ENCODE peak calls at places on chromosome 17, in six cellular contexts. B, D, Z, S, O and X are unnamed samples.

GRCh38 chr17:14738652-14738988 is 437.7 kb downstream of the HS3ST3B1 start:
- DNase-seq in B (no peak), D (no peak), Z (no peak), S (no peak), O (no peak), X (no peak)

GRCh38 chr17:3944485-3945388 is 19.5 kb downstream of the ATP2A3 start:
- DNase-seq in B (peak), D (peak), Z (no peak), S (peak), O (no peak), X (peak)

GRCh38 chr17:37360632-37361031 is 15.2 kb upstream of the C17orf78 start:
- DNase-seq in B (peak), D (no peak), Z (no peak), S (no peak), O (no peak), X (no peak)

GRCh38 chr17:9941305-9941704 is 36.2 kb upstream of the RCVRN start:
- DNase-seq in B (no peak), D (no peak), Z (no peak), S (no peak), O (no peak), X (no peak)

GRCh38 chr17:7173687-7174602 is 5.2 kb downstream of the ASGR1 start:
- DNase-seq in B (no peak), D (peak), Z (peak), S (peak), O (peak), X (peak)

GRCh38 chr17:8144401-8145295 is 7.6 kb downstream of the PER1 start:
- DNase-seq in B (no peak), D (no peak), Z (peak), S (no peak), O (no peak), X (no peak)

GRCh38 chr17:82370471-82371332 is 863 bp upstream of the UTS2R start:
- DNase-seq in B (peak), D (no peak), Z (no peak), S (no peak), O (no peak), X (no peak)

GRCh38 chr17:3602499-3602898 is 6.7 kb downstream of the TRPV1 start:
- DNase-seq in B (peak), D (no peak), Z (no peak), S (peak), O (no peak), X (no peak)

GRCh38 chr17:43900858-43901754 is 6.2 kb downstream of the MPP2 start:
- DNase-seq in B (no peak), D (no peak), Z (no peak), S (no peak), O (no peak), X (no peak)

GRCh38 chr17:39150104-39150634 is 1.3 kb downstream of the PLXDC1 start:
- DNase-seq in B (no peak), D (no peak), Z (no peak), S (no peak), O (no peak), X (no peak)

GRCh38 chr17:55577011-55577586 is 65.8 kb upstream of the SMIM36 start:
- DNase-seq in B (peak), D (peak), Z (peak), S (no peak), O (peak), X (no peak)

GRCh38 chr17:81667754-81668153 is 1.2 kb downstream of the CCDC137 start:
- DNase-seq in B (no peak), D (no peak), Z (peak), S (peak), O (no peak), X (no peak)

GRCh38 chr17:83180264-83180995 is 101.0 kb downstream of the METRNL start:
- DNase-seq in B (no peak), D (no peak), Z (peak), S (peak), O (no peak), X (no peak)

GRCh38 chr17:40621558-40621957 is 26.1 kb downstream of the SMARCE1 start:
- DNase-seq in B (peak), D (no peak), Z (no peak), S (no peak), O (no peak), X (no peak)

GRCh38 chr17:73290399-73291259 is 21.2 kb downstream of the CDC42EP4 start:
- DNase-seq in B (no peak), D (no peak), Z (no peak), S (no peak), O (no peak), X (no peak)

GRCh38 chr17:80632046-80632581 is 87.5 kb downstream of the RPTOR start:
- DNase-seq in B (no peak), D (no peak), Z (no peak), S (no peak), O (no peak), X (no peak)

GRCh38 chr17:41307647-41308046 is 1.5 kb downstream of the KRTAP16-1 start:
- DNase-seq in B (peak), D (no peak), Z (no peak), S (no peak), O (no peak), X (no peak)

GRCh38 chr17:37792787-37793186 is 47.9 kb upstream of the HNF1B start:
- DNase-seq in B (no peak), D (no peak), Z (no peak), S (no peak), O (no peak), X (no peak)

GRCh38 chr17:33595783-33596182 is 302.7 kb upstream of the ASIC2 start:
- DNase-seq in B (no peak), D (no peak), Z (no peak), S (no peak), O (no peak), X (no peak)

GRCh38 chr17:82392209-82392920 is 20.8 kb downstream of the UTS2R start:
- DNase-seq in B (no peak), D (no peak), Z (no peak), S (no peak), O (no peak), X (no peak)

GRCh38 chr17:6455321-6455705 is 11.1 kb downstream of the PIMREG start:
- DNase-seq in B (no peak), D (peak), Z (no peak), S (peak), O (no peak), X (peak)

GRCh38 chr17:37755455-37755854 is 10.6 kb upstream of the HNF1B start:
- DNase-seq in B (no peak), D (no peak), Z (no peak), S (no peak), O (no peak), X (no peak)

GRCh38 chr17:68512967-68513474 is 791 bp downstream of the PRKAR1A start:
- DNase-seq in B (peak), D (no peak), Z (peak), S (no peak), O (no peak), X (no peak)

GRCh38 chr17:29117440-29117753 is 62.8 kb downstream of the MYO18A start:
- DNase-seq in B (no peak), D (no peak), Z (no peak), S (no peak), O (no peak), X (no peak)
- TF ChIP-seq CTCF in B (no peak), D (peak), Z (no peak), S (peak), O (no peak), X (peak)

DNA sequence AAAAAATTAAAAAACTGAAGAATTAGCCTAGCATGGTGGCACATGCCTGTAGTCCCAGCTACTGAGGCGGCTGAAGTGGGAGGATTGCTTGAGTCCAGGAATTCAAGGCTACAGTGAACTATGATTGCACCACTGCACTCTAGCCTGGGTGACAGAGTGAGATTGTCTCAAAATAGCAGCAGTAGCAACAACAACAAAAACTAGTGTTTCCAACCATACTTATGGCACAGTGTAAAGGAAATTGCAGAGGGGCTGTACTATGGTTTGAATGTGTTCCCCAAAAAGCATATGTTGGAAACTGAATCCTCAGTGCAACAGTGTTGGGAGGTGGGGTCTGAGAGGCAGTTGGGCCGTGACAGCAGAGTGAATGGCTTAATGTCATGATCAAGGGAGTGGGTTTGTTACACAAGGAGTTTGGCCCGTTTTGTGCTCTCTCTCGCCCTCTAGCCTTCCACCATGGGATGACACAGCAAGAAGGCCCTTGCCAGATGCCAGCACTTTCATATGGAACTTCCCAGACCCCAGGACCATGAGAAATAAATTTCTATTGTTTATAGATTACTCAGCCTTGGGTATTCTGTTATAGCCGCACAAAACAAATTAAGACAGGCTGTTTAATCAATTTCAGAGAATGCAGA is 70.0 kb downstream of the PGS1 start:
- DNase-seq in B (no peak), D (no peak), Z (no peak), S (no peak), O (no peak), X (no peak)
- TF ChIP-seq CTCF in B (peak), D (no peak), Z (no peak), S (no peak), O (no peak), X (no peak)

GRCh38 chr17:64773836-64774761 is 112.0 kb upstream of the SMURF2 start:
- DNase-seq in B (peak), D (no peak), Z (no peak), S (peak), O (peak), X (peak)
- TF ChIP-seq CTCF in B (peak), D (no peak), Z (no peak), S (peak), O (no peak), X (no peak)

GRCh38 chr17:77400445-77400870 is 259.7 kb downstream of the SEC14L1 start:
- DNase-seq in B (no peak), D (peak), Z (no peak), S (peak), O (no peak), X (peak)
- TF ChIP-seq CTCF in B (peak), D (peak), Z (no peak), S (no peak), O (no peak), X (peak)

GRCh38 chr17:50182783-50183438 is 17.1 kb downstream of the SGCA start:
- DNase-seq in B (peak), D (no peak), Z (no peak), S (no peak), O (no peak), X (no peak)

GRCh38 chr17:50183439-50184001 is 17.7 kb downstream of the SGCA start:
- DNase-seq in B (peak), D (no peak), Z (no peak), S (no peak), O (no peak), X (no peak)

GRCh38 chr17:50184057-50184456 is 17.4 kb downstream of the COL1A1 start:
- DNase-seq in B (peak), D (no peak), Z (no peak), S (no peak), O (no peak), X (no peak)

GRCh38 chr17:50185724-50186545 is 15.5 kb downstream of the COL1A1 start:
- DNase-seq in B (peak), D (no peak), Z (no peak), S (no peak), O (no peak), X (no peak)

GRCh38 chr17:50184611-50185398 is 16.6 kb downstream of the COL1A1 start:
- DNase-seq in B (peak), D (no peak), Z (peak), S (no peak), O (no peak), X (no peak)
- TF ChIP-seq CTCF in B (no peak), D (no peak), Z (no peak), S (no peak), O (no peak), X (no peak)

DNA sequence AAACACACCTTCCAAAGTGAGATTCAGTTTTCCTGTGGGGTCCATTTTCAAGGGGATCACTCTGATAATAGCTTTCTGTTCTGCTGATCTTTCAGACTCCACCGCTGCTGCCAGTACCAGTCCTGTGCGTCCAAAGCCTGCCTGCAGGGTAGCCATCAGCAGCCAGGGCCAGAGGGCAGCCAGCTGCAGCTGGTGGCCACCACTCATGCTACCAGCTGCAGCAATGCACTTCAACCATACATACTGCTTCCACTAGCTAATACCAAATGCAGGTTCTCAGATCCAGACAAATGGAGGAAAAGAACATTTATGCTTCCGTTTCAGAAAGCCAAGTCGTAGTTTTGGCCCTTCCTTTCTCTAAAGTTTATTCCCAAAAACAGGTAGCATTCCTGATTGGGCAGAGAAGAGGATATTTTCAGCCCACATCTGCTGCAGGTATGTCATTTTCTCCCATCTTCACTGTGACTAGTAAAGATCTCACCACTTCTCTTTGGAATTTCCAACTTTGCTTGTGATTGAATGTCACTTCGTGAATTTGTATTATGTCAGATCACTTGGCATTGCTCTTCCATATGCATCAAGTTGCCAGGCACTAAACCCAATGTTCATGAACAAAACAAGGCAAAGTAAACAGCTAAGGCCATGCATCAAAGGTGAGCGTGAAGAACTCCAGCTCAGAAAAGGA is 1.8 kb downstream of the RNF43 start:
- DNase-seq in B (no peak), D (no peak), Z (no peak), S (no peak), O (peak), X (peak)
- TF ChIP-seq CTCF in B (no peak), D (no peak), Z (no peak), S (no peak), O (no peak), X (no peak)

DNA sequence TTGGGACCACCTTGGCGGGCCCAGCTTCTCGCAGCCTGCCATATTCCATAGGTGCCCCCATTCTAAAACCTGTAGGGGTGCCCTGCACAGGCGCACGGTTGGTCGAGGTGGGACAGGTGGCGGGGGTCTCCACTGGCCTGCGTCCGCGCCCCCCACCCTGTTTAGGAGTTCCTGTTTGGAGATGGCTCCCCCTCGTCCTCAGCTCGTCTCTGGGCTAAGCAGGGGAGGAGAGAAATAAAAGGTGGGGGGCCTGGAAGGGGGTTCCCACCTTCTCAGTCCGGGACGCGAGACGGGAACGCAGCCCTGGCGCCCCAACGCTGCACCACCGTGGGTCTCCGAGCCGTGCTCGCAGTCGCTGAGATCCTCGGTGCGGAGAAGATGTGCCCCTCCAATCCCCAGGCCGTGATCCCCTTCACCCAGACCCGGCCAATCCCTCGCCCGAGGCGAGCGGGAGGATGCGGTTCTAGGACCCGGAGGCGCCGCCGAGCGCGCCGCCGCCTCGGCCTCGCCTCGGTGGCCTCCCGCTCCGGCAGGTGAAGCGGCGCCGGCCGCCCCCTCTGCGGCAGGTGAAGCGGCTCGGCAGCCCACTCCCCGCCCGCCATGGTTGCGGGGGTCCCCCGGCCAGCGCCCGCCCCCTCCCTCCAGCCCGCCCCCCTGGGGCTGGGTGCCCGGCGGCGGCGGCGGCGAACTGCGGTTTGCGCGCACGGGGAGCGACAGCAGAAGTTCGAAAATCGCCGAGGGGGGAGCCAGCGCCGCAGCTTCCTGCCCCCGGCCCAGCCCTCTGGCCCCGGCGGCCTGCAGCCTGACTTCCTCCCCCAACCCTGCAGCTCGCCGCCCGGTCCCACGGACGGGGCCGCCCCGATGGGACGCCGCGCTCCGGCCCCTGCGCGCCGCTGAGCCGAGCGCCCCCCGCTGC is at the start of gene FMNL1:
- DNase-seq in B (no peak), D (peak), Z (no peak), S (peak), O (no peak), X (no peak)
- TF ChIP-seq CTCF in B (no peak), D (no peak), Z (no peak), S (no peak), O (no peak), X (peak)

DNA sequence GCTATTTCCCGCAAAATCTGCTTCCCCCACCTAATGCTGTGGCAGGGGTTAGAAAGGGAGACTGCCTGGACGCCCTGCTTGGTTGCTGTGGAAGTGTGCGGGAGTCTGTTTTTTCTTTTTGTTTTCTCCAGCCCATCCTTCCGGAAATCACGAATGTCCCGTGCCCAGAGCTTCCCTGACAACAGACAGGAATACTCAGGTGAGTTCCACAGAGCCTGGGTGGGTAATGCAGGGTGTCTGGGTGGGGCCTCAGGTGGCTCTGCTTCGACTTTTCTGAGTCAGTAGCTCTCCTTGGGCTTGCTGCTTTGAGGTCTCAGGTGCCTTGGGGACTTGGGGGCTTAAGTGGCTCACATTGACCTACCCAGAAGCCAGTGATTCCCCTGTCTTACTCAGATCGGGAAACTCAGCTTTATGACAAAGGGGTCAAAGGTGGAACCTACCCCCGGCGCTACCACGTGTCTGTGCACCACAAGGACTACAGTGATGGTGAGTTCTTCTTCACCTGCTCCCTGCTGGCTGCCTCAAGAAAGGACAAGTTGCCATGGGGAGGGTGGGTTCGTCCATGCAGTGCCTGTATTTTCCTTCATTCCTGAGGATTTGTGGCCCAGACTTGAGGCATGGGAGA is 11.4 kb downstream of the LIMD2 start:
- DNase-seq in B (no peak), D (no peak), Z (no peak), S (no peak), O (no peak), X (no peak)
- TF ChIP-seq CTCF in B (no peak), D (no peak), Z (no peak), S (no peak), O (no peak), X (no peak)

GRCh38 chr17:57108656-57109392 is 23.8 kb downstream of the AKAP1 start:
- DNase-seq in B (no peak), D (no peak), Z (no peak), S (no peak), O (no peak), X (no peak)

GRCh38 chr17:57110152-57110542 is 25.1 kb downstream of the AKAP1 start:
- DNase-seq in B (no peak), D (no peak), Z (no peak), S (no peak), O (no peak), X (no peak)

GRCh38 chr17:57111386-57111785 is 26.3 kb downstream of the AKAP1 start:
- DNase-seq in B (no peak), D (no peak), Z (no peak), S (no peak), O (no peak), X (no peak)

GRCh38 chr17:57110579-57111367 is 25.7 kb downstream of the AKAP1 start:
- DNase-seq in B (no peak), D (no peak), Z (no peak), S (no peak), O (no peak), X (no peak)

GRCh38 chr17:57109393-57110151 is 24.5 kb downstream of the AKAP1 start:
- DNase-seq in B (no peak), D (no peak), Z (no peak), S (peak), O (no peak), X (peak)
- TF ChIP-seq CTCF in B (peak), D (no peak), Z (no peak), S (no peak), O (no peak), X (peak)